ENCODE peak calls at places on chromosomes 11 and 22, in ten cellular contexts. J, U, I, D, Q, G, A, C, H and F are unnamed samples.

GRCh38 chr22:41915783-41916493 is 1.1 kb upstream of the SHISA8 start:
- DNase-seq in H (no peak), G (no peak), U (no peak), Q (no peak), A (no peak), I (no peak), C (no peak), J (peak), D (no peak), F (no peak)

GRCh38 chr11:106306942-106307341 is 229.5 kb downstream of the AASDHPPT start:
- DNase-seq in U (no peak), D (no peak), Q (peak), G (no peak), C (peak), J (no peak), H (no peak), A (no peak), I (no peak), F (no peak)

GRCh38 chr22:49322861-49323622 is 504.6 kb downstream of the BRD1 start:
- DNase-seq in H (no peak), J (no peak), C (no peak), G (no peak), Q (no peak), U (no peak), A (no peak), I (no peak), D (no peak), F (no peak)

GRCh38 chr11:74570266-74571061 is 21.9 kb upstream of the POLD3 start:
- DNase-seq in H (no peak), I (peak), C (peak), D (no peak), J (peak), G (peak), U (peak), Q (peak), A (peak), F (peak)

GRCh38 chr11:7204778-7205177 is 46.9 kb upstream of the SYT9 start:
- DNase-seq in Q (no peak), I (no peak), D (no peak), A (no peak), H (no peak), J (no peak), G (no peak), C (no peak), U (peak), F (no peak)

GRCh38 chr11:134541355-134541754 is 129.3 kb upstream of the B3GAT1 start:
- DNase-seq in U (no peak), C (no peak), A (no peak), I (no peak), G (no peak), H (no peak), D (no peak), J (no peak), Q (no peak), F (no peak)

GRCh38 chr22:42933783-42934144 is 76.7 kb upstream of the ARFGAP3 start:
- DNase-seq in Q (peak), H (no peak), I (no peak), C (peak), A (peak), U (peak), D (peak), J (no peak), G (no peak), F (peak)

GRCh38 chr22:30596886-30597285 is 5.2 kb upstream of the PES1 start:
- DNase-seq in H (no peak), J (no peak), G (no peak), A (no peak), I (peak), Q (no peak), D (no peak), C (no peak), U (no peak), F (no peak)

GRCh38 chr11:70532066-70532440 is 133.7 kb downstream of the CTTN start:
- DNase-seq in D (no peak), I (peak), A (no peak), U (no peak), C (no peak), Q (no peak), G (no peak), J (no peak), H (no peak), F (no peak)

GRCh38 chr22:31650391-31650790 is 11.6 kb downstream of the PISD start:
- DNase-seq in Q (no peak), J (no peak), G (no peak), I (peak), H (no peak), C (peak), A (no peak), D (peak), U (peak), F (peak)

GRCh38 chr11:64692764-64693331 is 30.1 kb downstream of the NRXN2 start:
- DNase-seq in Q (no peak), D (no peak), A (no peak), C (no peak), I (peak), G (no peak), J (no peak), H (no peak), U (no peak), F (no peak)

GRCh38 chr11:105937331-105937730 is 84.7 kb downstream of the MSANTD4 start:
- DNase-seq in U (peak), I (no peak), C (peak), J (no peak), G (peak), A (peak), Q (peak), D (peak), H (no peak), F (no peak)

GRCh38 chr11:26134481-26135355 is 197.2 kb upstream of the ANO3 start:
- DNase-seq in G (no peak), H (no peak), J (peak), C (peak), U (peak), I (peak), A (peak), D (no peak), Q (peak), F (no peak)

GRCh38 chr11:6992457-6993431 is 27.4 kb downstream of the ZNF214 start:
- DNase-seq in D (peak), U (peak), Q (no peak), G (peak), C (peak), H (no peak), I (no peak), A (peak), J (no peak), F (peak)

GRCh38 chr11:93123351-93123898 is 74.4 kb downstream of the SLC36A4 start:
- DNase-seq in C (no peak), U (no peak), A (no peak), G (no peak), I (no peak), Q (no peak), H (no peak), J (no peak), D (no peak), F (no peak)

GRCh38 chr22:25210831-25211230 is 8.6 kb upstream of the CRYBB2 start:
- DNase-seq in Q (no peak), J (no peak), G (no peak), C (no peak), U (peak), I (no peak), A (no peak), D (no peak), H (no peak), F (no peak)

GRCh38 chr11:62054484-62055121 is 69.2 kb upstream of the INCENP start:
- DNase-seq in D (no peak), J (no peak), U (peak), H (no peak), G (peak), Q (peak), I (peak), C (peak), A (peak), F (peak)

GRCh38 chr11:68140496-68141246 is 19.5 kb upstream of the CHKA start:
- DNase-seq in Q (no peak), U (no peak), I (no peak), D (no peak), C (no peak), A (no peak), G (no peak), J (no peak), H (no peak), F (no peak)

GRCh38 chr11:24738972-24739371 is 242.1 kb downstream of the LUZP2 start:
- DNase-seq in D (no peak), Q (no peak), U (no peak), C (no peak), A (no peak), J (no peak), G (no peak), I (no peak), H (no peak), F (no peak)

GRCh38 chr22:32020117-32020516 is 22.9 kb upstream of the SLC5A1 start:
- DNase-seq in J (no peak), Q (peak), H (no peak), I (no peak), D (no peak), U (peak), A (peak), G (peak), C (peak), F (peak)

GRCh38 chr11:65891180-65892136 is 985 bp downstream of the CCDC85B start:
- DNase-seq in J (peak), D (no peak), Q (peak), U (no peak), G (no peak), A (no peak), H (no peak), I (peak), C (peak), F (no peak)
- TF ChIP-seq CTCF in J (peak), D (peak), Q (peak), U (peak), G (peak), A (no peak), H (peak), I (peak), C (no peak), F (peak)

GRCh38 chr11:72352859-72353551 is 81.3 kb downstream of the CLPB start:
- DNase-seq in A (no peak), J (peak), D (peak), I (peak), C (no peak), Q (peak), G (no peak), H (no peak), U (peak), F (peak)
- TF ChIP-seq CTCF in A (no peak), J (peak), D (peak), I (peak), C (no peak), Q (no peak), G (no peak), H (no peak), U (peak), F (peak)

GRCh38 chr22:40410731-40411505 is 40.5 kb downstream of the SGSM3 start:
- DNase-seq in Q (no peak), H (no peak), C (no peak), I (no peak), J (no peak), A (no peak), G (no peak), U (no peak), D (no peak), F (no peak)

GRCh38 chr22:40412441-40412840 is 42.0 kb downstream of the SGSM3 start:
- DNase-seq in Q (no peak), G (no peak), D (no peak), J (no peak), C (no peak), A (no peak), U (no peak), I (no peak), H (no peak), F (no peak)

GRCh38 chr22:40409613-40410113 is 39.3 kb downstream of the SGSM3 start:
- DNase-seq in J (no peak), Q (no peak), I (no peak), C (no peak), H (no peak), D (no peak), G (no peak), A (no peak), U (no peak), F (no peak)

GRCh38 chr22:40410272-40410671 is 39.9 kb downstream of the SGSM3 start:
- DNase-seq in U (peak), J (no peak), D (no peak), H (no peak), I (no peak), Q (no peak), A (peak), C (peak), G (no peak), F (no peak)

DNA sequence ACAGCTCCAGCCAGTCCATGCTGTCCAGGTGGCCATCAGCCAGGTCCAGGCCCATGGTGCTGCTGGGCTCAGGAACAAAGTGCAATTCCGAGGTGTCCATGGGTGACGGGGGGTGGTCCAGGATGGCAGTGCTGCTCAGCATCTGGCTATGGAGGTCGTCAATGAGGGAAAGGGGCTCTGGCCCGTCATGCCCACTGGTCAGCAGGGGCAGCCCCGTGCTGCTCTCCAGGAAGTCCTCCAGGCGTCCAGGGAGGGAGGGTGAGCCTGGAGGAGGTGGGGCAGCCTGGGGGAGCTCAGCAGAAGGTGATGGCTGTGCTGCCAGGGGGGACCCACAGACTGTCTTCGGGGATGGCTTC is 41.1 kb downstream of the SGSM3 start:
- DNase-seq in A (no peak), G (no peak), Q (no peak), C (no peak), D (no peak), U (no peak), H (no peak), J (no peak), I (no peak), F (no peak)
- TF ChIP-seq CTCF in A (no peak), G (no peak), Q (no peak), C (no peak), D (no peak), U (no peak), H (no peak), J (no peak), I (no peak), F (no peak)

GRCh38 chr11:123484448-123484847 is 54.4 kb downstream of the GRAMD1B start:
- DNase-seq in G (no peak), J (no peak), H (no peak), D (no peak), I (no peak), U (no peak), Q (no peak), C (no peak), A (no peak), F (no peak)
- TF ChIP-seq CTCF in G (no peak), J (no peak), H (no peak), D (no peak), I (no peak), U (no peak), Q (no peak), C (no peak), A (no peak), F (no peak)

DNA sequence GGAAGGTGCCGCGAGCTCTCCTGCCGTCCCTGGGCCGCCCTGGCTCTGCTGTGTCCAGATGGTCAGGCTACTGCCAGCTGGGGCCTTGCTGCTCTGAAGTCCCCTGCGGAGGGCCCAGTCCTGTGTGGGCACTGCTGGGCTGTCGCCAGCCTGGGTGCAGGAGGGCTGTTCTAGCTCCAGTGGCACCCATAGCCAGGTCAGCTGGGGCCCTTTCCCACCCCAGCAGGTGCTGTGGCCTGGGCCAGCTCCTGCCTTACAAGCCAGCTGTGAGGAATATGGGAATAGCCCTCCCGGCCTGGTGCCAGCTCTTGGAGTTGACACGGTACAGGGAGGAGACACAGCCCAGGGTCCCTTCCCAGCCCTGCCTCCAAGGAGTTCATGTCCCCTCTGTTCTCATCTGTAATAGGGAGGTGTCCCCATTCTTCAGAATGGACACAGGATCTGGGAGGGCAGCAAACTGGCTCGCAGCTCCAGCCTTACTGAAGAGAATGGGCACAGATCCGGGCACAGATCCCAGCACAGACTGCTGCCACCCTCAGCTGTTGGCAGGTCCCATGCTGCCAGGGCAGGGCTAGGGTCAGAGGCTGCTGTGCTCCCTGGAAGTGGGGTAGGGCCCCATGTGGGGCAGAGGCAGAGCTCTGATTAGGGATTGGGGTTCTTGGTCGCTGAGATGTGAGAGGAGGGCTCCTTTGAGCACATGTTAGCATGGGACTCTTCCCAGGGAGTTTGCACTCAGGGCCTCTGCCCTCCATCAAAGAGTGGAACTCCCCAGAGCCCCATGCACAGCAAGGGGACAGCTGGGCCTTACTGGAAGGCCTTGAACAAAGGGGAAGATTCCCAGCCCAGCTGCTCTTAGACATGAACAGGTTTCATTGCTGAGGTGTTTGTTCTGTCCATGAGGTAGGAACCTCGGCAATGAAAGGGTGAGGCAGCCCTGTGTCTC is 3.7 kb downstream of the DERL3 start:
- DNase-seq in J (no peak), U (no peak), I (no peak), D (no peak), C (no peak), H (peak), G (no peak), Q (no peak), A (no peak), F (no peak)
- TF ChIP-seq CTCF in J (no peak), U (no peak), I (no peak), D (no peak), C (no peak), H (no peak), G (no peak), Q (no peak), A (no peak), F (no peak)

DNA sequence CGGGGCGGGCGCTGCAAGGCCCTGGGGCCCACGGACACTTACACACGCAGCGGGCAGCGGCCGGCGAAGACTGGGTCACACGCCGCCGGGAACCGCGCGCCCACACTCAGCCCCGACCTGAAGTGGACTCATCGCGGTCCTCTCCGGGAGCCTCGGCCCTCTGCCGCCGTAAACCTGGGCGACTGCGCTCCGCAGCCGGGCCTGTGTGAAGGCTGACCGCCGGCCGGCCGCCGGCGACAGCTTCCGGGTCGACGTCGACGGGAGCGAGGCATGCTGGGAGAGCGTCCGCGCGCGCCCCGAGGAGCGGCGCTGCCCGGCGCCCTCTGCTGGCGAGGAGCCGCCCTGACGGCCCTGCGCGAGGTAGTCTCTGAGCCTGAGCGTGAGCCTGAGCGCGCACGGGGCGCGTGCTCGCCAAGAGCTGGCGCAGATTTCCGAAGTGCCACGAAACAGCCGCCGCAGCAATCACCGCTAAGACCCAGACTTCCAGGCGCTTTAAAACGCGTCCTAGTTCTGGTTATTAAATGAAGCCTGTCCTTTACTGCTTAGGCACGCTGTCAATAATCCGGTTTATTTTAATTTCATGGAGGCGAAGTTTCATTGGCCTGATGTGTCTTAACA is at the start of gene SNX19:
- DNase-seq in A (peak), G (peak), I (peak), H (peak), Q (peak), U (peak), D (peak), J (peak), C (peak), F (peak)
- TF ChIP-seq CTCF in A (peak), G (peak), I (peak), H (peak), Q (peak), U (peak), D (peak), J (peak), C (peak), F (peak)

GRCh38 chr11:119608781-119609180 is 120.2 kb downstream of the NECTIN1 start:
- DNase-seq in D (no peak), I (peak), A (no peak), G (no peak), Q (no peak), U (no peak), C (no peak), J (no peak), H (no peak), F (no peak)
- TF ChIP-seq CTCF in D (no peak), I (peak), A (no peak), G (no peak), Q (no peak), U (no peak), C (no peak), J (no peak), H (no peak), F (no peak)

DNA sequence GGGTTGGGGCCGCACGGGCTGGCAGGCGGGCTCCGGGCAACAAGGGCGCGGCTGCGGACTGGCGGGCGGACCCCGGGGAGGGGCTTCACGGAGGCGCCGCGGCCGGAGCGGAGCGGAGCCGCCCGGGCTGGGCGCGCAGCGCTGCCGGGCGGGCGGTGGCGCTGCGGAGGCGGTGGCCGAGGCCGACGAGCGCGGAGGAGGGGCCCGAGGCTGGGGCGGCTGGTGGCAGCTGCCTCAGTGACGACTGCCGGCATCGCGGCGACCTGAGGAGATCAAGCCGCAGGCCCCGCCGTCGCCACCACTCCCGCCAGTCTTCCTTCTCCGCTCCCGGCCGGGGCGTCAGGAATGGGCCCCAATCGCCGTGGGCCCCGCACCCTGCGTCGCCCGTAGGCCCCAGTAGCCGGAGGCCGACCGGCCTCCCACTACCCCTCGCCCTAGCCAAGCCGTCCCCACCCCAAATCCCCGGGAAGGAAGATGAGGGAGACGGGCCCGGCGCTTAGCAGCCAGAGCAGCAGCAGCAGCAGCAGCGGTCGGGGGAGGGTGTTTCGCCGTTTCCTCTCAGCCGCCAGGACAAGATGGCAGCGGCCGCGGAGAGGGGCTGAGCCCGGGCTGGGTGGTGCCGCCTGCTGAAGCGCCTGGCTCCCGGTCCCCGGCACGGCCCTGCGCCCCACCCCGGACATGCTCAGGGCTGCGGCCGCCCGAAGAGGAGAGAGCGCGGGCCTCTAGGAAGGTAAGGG is at the start of gene HIPK3:
- DNase-seq in A (peak), J (peak), C (peak), U (peak), H (peak), G (no peak), D (no peak), I (peak), Q (peak), F (no peak)
- TF ChIP-seq CTCF in A (peak), J (peak), C (peak), U (peak), H (peak), G (peak), D (no peak), I (peak), Q (peak), F (no peak)

GRCh38 chr22:50699754-50700386 is 27.2 kb downstream of the SHANK3 start:
- DNase-seq in J (peak), C (no peak), A (no peak), U (no peak), G (no peak), D (no peak), Q (no peak), I (peak), H (no peak), F (no peak)
- TF ChIP-seq CTCF in J (peak), C (no peak), A (no peak), U (peak), G (no peak), D (peak), Q (no peak), I (peak), H (peak), F (no peak)

GRCh38 chr11:22431074-22431473 is 92.9 kb downstream of the SLC17A6 start:
- DNase-seq in Q (no peak), G (no peak), I (peak), U (no peak), A (no peak), D (no peak), C (no peak), J (no peak), H (no peak), F (no peak)

GRCh38 chr11:22430286-22430685 is 92.1 kb downstream of the SLC17A6 start:
- DNase-seq in Q (no peak), J (no peak), C (no peak), U (no peak), G (no peak), H (no peak), A (no peak), D (no peak), I (no peak), F (no peak)

GRCh38 chr11:22433066-22433450 is 94.9 kb downstream of the SLC17A6 start:
- DNase-seq in A (no peak), U (no peak), Q (no peak), H (no peak), I (peak), J (no peak), C (no peak), G (no peak), D (no peak), F (no peak)

GRCh38 chr11:22433517-22433916 is 95.3 kb downstream of the SLC17A6 start:
- DNase-seq in H (no peak), D (no peak), A (no peak), J (no peak), Q (no peak), G (no peak), U (no peak), C (no peak), I (no peak), F (no peak)

GRCh38 chr11:22432331-22433065 is 94.3 kb downstream of the SLC17A6 start:
- DNase-seq in G (no peak), U (no peak), Q (no peak), C (no peak), A (no peak), I (peak), H (peak), D (no peak), J (peak), F (no peak)
- TF ChIP-seq CTCF in G (no peak), U (no peak), Q (no peak), C (no peak), A (no peak), I (no peak), H (no peak), D (no peak), J (no peak), F (no peak)